ENCODE peak calls at places on chromosomes 12 and 14, in six cellular contexts. R is nephron progenitor cell, V is kidney, I is stomach, Q is HFF-Myc, H is omental fat pad. A is an unnamed sample.

GRCh38 chr12:94795520-94795919 is 145.2 kb upstream of the TMCC3 start:
- DNase-seq in Q (peak), R (no peak), H (no peak), V (no peak), I (no peak), A (no peak)

GRCh38 chr14:67551123-67551522 is 18.0 kb downstream of the PLEKHH1 start:
- DNase-seq in I (no peak), V (no peak), Q (no peak), H (no peak), R (no peak), A (no peak)

GRCh38 chr12:92978607-92979006 is 49.5 kb upstream of the EEA1 start:
- DNase-seq in I (no peak), Q (no peak), V (no peak), H (no peak), R (no peak), A (no peak)

GRCh38 chr14:21241218-21241819 is 27.9 kb downstream of the HNRNPC start:
- DNase-seq in V (no peak), Q (no peak), I (no peak), R (no peak), H (no peak), A (no peak)

GRCh38 chr14:49988080-49988990 is 95.5 kb downstream of the ARF6 start:
- DNase-seq in V (no peak), H (no peak), Q (no peak), R (no peak), I (no peak), A (no peak)

GRCh38 chr14:69917287-69917686 is 38.1 kb downstream of the SMOC1 start:
- DNase-seq in Q (no peak), V (no peak), R (no peak), H (no peak), I (no peak), A (no peak)

GRCh38 chr14:32696325-32697101 is 242.2 kb upstream of the NPAS3 start:
- DNase-seq in Q (no peak), H (no peak), R (no peak), I (no peak), V (no peak), A (no peak)

GRCh38 chr14:85387181-85387580 is 142.8 kb upstream of the FLRT2 start:
- DNase-seq in R (no peak), H (no peak), I (no peak), V (no peak), Q (no peak), A (no peak)

GRCh38 chr12:99224237-99224636 is 423.3 kb upstream of the GARIN6 start:
- DNase-seq in V (no peak), I (no peak), R (no peak), H (no peak), Q (no peak), A (no peak)

GRCh38 chr12:68180792-68181744 is 21.5 kb upstream of the IFNG start:
- DNase-seq in Q (no peak), V (no peak), H (no peak), I (no peak), R (no peak), A (peak)

GRCh38 chr12:50572275-50572674 is 67.5 kb downstream of the DIP2B start:
- DNase-seq in I (no peak), R (no peak), H (no peak), Q (no peak), V (no peak), A (no peak)

GRCh38 chr14:22536853-22537338 is 52.1 kb downstream of the DAD1 start:
- DNase-seq in R (no peak), Q (peak), I (peak), V (peak), H (peak), A (peak)

GRCh38 chr12:71397433-71397954 is 42.1 kb upstream of the LGR5 start:
- DNase-seq in R (no peak), I (no peak), H (no peak), Q (no peak), V (no peak), A (no peak)

GRCh38 chr12:102568151-102568815 is 87.9 kb upstream of the IGF1 start:
- DNase-seq in Q (no peak), R (no peak), H (no peak), I (no peak), V (no peak), A (no peak)

GRCh38 chr14:90275820-90276219 is 19.5 kb downstream of the PSMC1 start:
- DNase-seq in I (no peak), Q (no peak), V (no peak), H (no peak), R (no peak), A (peak)

GRCh38 chr12:111775205-111776193 is 8.8 kb downstream of the ALDH2 start:
- DNase-seq in I (peak), H (peak), R (peak), Q (peak), V (peak), A (peak)

GRCh38 chr12:116372815-116373214 is 95.3 kb upstream of the MED13L start:
- DNase-seq in R (no peak), I (no peak), V (no peak), Q (no peak), H (no peak), A (no peak)

GRCh38 chr12:111686574-111687105 is 787 bp downstream of the ACAD10 start:
- DNase-seq in V (no peak), R (no peak), H (no peak), I (no peak), Q (no peak), A (no peak)

GRCh38 chr14:24938593-24938992 is 111.4 kb downstream of the STXBP6 start:
- DNase-seq in H (no peak), Q (no peak), I (no peak), R (no peak), V (no peak), A (no peak)

GRCh38 chr12:97556201-97556824 is 93.7 kb downstream of the RMST start:
- DNase-seq in I (peak), R (peak), Q (no peak), H (no peak), V (peak), A (no peak)

GRCh38 chr14:40436551-40436950 is 1004.3 kb upstream of the FBXO33 start:
- DNase-seq in Q (no peak), R (no peak), V (no peak), H (no peak), I (no peak), A (no peak)

GRCh38 chr12:79546461-79547043 is 144.2 kb downstream of the PAWR start:
- DNase-seq in R (no peak), H (no peak), I (no peak), V (no peak), Q (no peak), A (no peak)

GRCh38 chr14:99564903-99565259 is 39.1 kb downstream of the CCDC85C start:
- DNase-seq in I (no peak), H (no peak), R (peak), Q (no peak), V (no peak), A (no peak)

GRCh38 chr12:78797201-78797931 is 67.2 kb upstream of the SYT1 start:
- DNase-seq in V (no peak), Q (no peak), I (no peak), R (no peak), H (no peak), A (no peak)

GRCh38 chr12:49018282-49019119 is at the start of gene PRKAG1:
- DNase-seq in I (peak), V (peak), H (peak), R (peak), Q (peak), A (peak)

GRCh38 chr14:103141117-103141796 is 18.0 kb downstream of the TNFAIP2 start:
- DNase-seq in V (peak), Q (no peak), R (no peak), I (peak), H (no peak), A (peak)

GRCh38 chr12:53994268-53994690 is 5.7 kb upstream of the HOXC9 start:
- DNase-seq in Q (no peak), V (peak), I (no peak), H (no peak), R (peak), A (no peak)

GRCh38 chr12:31835276-31835882 is 106.6 kb upstream of the AMN1 start:
- DNase-seq in R (no peak), V (no peak), I (no peak), Q (no peak), H (no peak), A (no peak)

GRCh38 chr12:59972941-59973340 is 377.1 kb downstream of the SLC16A7 start:
- DNase-seq in I (no peak), V (no peak), Q (peak), R (no peak), H (no peak), A (no peak)

GRCh38 chr12:1226951-1227350 is 235.9 kb downstream of the ERC1 start:
- DNase-seq in V (no peak), I (no peak), R (no peak), H (no peak), Q (no peak), A (no peak)

GRCh38 chr14:69268763-69269162 is 8.8 kb downstream of the GALNT16 start:
- DNase-seq in H (no peak), I (no peak), R (no peak), V (peak), Q (no peak), A (no peak)

GRCh38 chr12:108573310-108573709 is 10.9 kb downstream of the ISCU start:
- DNase-seq in I (no peak), V (no peak), H (no peak), Q (no peak), R (no peak), A (peak)

GRCh38 chr12:55698965-55699364 is 8.7 kb downstream of the ITGA7 start:
- DNase-seq in Q (no peak), H (no peak), I (no peak), V (no peak), R (no peak), A (no peak)

GRCh38 chr12:79689041-79689476 is 1.7 kb downstream of the PAWR start:
- DNase-seq in Q (no peak), I (no peak), V (no peak), R (no peak), H (no peak), A (no peak)

DNA sequence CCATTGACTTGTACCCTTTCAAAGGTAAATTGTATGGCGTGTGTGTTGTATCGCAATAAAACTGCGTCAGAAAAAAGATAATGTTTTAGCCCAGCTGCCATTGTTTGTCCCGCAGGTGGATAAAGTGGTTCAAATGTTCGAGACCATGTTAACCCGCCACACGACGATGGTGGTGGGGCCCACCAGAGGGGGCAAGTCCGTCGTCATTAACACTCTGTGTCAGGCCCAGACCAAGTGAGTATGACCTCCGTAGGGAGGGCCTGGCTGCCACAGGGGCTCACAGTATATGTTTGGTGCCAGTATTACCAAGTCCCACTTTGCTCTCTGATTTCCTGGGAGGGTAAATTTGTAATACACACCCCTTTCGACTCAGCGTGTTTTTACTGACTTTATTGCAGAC is 96.9 kb downstream of the DNAH10 start:
- DNase-seq in I (no peak), V (no peak), Q (no peak), H (no peak), R (peak), A (no peak)
- TF ChIP-seq CTCF in I (no peak), V (no peak), Q (no peak), H (no peak), R (no peak), A (no peak)

GRCh38 chr14:104800600-104801283 is at the start of gene ZBTB42:
- DNase-seq in V (peak), H (no peak), R (peak), I (peak), Q (no peak), A (peak)

GRCh38 chr14:104799239-104799599 is 1.7 kb upstream of the ZBTB42 start:
- DNase-seq in H (no peak), R (no peak), V (no peak), I (no peak), Q (no peak), A (no peak)

GRCh38 chr14:104801284-104802119 is 601 bp downstream of the ZBTB42 start:
- DNase-seq in H (no peak), Q (no peak), V (no peak), R (peak), I (peak), A (no peak)

GRCh38 chr14:104798300-104799238 is 2.3 kb upstream of the ZBTB42 start:
- DNase-seq in H (no peak), Q (no peak), R (no peak), I (no peak), V (no peak), A (no peak)

DNA sequence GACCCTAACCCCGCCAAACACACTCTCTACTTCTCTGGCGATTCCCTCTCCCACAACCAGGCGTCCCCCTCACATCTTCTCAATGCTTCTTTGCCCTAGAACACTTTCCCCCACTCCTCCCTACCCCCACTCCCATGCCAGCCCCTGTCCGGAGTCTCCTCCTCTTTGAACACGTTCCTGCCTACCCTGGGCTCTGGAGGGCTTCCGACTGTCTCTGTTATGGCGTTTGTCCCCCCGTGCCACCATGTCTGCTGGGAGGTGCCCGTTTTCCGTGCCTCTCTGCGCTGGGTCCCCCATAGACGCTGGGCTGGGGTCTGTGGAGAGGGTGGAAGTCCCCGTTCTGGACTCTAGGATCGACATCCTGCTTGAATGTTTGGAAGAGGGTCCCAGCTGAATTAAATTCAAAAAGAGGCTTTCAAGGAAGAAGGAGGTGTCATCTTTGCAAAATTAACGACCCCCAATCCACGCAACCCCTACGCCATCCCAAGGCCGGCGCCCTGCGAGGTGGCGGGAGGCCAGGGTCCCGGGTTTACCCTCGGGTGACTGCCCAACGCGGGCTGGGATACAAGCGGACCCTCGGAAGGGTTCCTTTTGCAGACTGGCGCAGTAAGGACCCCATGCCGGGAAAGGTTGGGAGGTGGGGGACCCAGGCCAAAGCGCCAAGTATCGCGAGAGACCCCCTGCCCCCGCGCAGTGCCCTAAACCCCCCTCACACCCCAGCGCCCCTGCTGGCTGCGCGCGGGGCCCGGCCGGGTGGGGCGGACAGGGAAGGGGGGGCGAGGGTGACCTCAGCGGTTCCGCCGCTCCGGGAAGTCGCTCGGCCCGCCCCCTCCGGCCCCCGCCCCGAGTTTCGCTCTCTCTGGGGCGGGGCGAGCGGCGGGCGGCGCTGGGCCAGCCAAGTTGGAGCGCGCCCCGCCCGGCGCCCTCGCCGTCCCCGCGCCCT is 973 bp upstream of the ZBTB42 start:
- DNase-seq in H (peak), R (peak), V (peak), I (peak), Q (no peak), A (peak)
- TF ChIP-seq CTCF in H (no peak), R (peak), V (peak), I (peak), Q (no peak), A (peak)

DNA sequence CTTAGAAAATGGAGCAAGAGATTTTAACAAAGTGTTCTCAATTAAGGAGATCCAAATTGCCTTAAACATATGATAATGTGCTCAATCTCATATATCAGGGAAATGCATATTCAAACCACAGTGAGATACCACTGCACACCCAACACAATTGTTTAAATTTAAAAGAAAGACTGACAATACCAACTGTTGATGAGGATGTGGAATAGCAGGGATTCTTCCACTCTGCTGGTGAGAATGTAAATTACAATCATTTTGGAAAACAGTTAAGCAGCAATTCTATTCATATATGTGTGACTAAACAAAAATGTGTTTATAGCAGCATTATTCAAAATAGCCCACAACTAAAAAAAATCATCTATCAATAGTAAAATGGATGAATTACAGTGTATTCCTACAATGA is 144.2 kb downstream of the KICS2 start:
- DNase-seq in H (no peak), Q (no peak), I (no peak), R (no peak), V (no peak), A (no peak)
- TF ChIP-seq CTCF in H (no peak), Q (peak), I (no peak), R (peak), V (no peak), A (no peak)

DNA sequence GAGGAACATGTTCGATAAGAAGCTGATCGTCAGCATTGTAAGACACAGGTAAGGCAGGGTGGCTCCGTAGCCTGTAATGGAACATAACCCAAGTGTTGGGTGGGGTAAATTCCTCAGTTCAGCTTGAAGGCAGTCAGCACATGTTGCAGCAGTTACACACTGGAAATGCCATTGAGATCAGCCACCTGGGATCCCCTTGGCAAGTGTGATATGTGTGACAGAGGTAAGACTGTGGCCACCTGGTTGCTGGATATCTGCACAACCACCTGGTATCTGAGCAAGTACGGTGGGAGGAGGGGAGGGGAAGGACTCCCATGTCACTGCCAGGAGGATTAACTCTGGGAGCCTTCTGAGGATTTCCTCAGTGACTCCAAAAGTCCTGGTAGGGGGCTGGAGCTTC is 158.0 kb upstream of the CAND1 start:
- DNase-seq in I (no peak), Q (no peak), H (no peak), V (no peak), R (no peak), A (no peak)
- TF ChIP-seq CTCF in I (no peak), Q (no peak), H (no peak), V (no peak), R (no peak), A (no peak)

DNA sequence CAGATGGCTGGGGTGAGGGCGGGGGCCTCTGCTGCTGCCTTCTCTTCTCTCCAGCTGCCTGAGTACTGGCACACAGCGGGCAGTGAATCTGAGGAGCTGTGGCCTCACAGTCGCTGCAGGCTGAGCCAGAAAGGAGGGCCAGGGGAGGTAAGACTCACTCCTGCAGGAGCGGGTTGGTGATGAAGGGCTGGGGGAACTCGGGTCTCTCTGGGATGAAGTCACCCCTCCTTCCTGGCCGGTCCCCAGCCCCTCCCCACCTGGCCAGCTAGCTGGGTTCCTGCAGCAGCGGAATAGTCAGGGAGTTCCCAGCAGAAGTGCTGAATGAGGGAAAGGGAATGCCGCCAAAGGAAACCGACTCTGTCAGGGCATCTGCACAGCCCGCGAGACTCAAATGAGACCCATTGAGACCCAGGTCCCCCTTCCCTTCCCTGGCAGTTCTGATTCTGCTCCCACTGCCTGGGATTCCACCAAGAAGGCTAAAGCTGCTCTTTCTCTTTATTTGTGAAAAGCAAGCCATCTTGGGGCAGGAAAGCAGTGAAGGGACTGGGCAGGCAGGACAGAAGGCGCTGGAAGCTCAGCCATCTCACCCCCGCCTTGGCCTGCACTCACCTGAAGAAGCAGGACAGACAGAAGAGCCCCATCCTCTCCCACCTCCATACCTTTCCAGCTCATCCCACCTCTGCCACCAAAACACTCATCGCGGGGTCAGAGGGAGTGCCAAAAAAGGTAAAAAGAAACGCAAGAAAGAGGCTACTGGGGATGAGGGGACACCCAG is 5.3 kb downstream of the NGB start:
- DNase-seq in H (no peak), V (no peak), R (no peak), Q (no peak), I (no peak), A (no peak)
- TF ChIP-seq CTCF in H (no peak), V (no peak), R (no peak), Q (no peak), I (no peak), A (no peak)

GRCh38 chr14:96086574-96087077 is 47.5 kb downstream of the C14orf132 start:
- DNase-seq in Q (no peak), I (no peak), R (no peak), H (no peak), V (no peak), A (no peak)
- TF ChIP-seq CTCF in Q (peak), I (no peak), R (no peak), H (no peak), V (no peak), A (no peak)

A was measured in activated CD8-positive, alpha-beta T cell treated with anti-CD3 and anti-CD28 coated beads for 36 hours.